ENCODE peak calls at places on chromosomes 4 and X, in ten cellular contexts. R, J, Q, C, Z, B, K, Y, V and L are unnamed samples.

GRCh38 chrX:45743906-45744625 is 543.4 kb upstream of the DIPK2B start:
- DNase-seq in R (no peak), J (no peak), Q (no peak), C (no peak), Z (no peak), B (no peak), K (no peak), Y (no peak), V (no peak), L (no peak)

GRCh38 chr4:22129454-22130075 is 181.0 kb upstream of the KCNIP4 start:
- DNase-seq in R (peak; percentile 50), J (no peak), Q (no peak), C (peak; percentile 26), Z (peak; percentile 18), B (no peak), K (peak; percentile 35), Y (no peak), V (peak; percentile 69), L (peak; percentile 38)

GRCh38 chr4:121272526-121272925 is 108.3 kb downstream of the QRFPR start:
- DNase-seq in R (peak; percentile 46), J (no peak), Q (no peak), C (peak; percentile 55), Z (no peak), B (no peak), K (no peak), Y (no peak), V (no peak), L (peak; percentile 52)

GRCh38 chr4:71209161-71209560 is 129.7 kb upstream of the SLC4A4 start:
- DNase-seq in R (no peak), J (no peak), Q (peak; percentile 3), C (peak; percentile 82), Z (no peak), B (no peak), K (no peak), Y (no peak), V (no peak), L (no peak)

GRCh38 chr4:10173039-10173753 is 56.6 kb upstream of the WDR1 start:
- DNase-seq in R (peak; percentile 33), J (no peak), Q (no peak), C (peak; percentile 59), Z (peak; percentile 16), B (no peak), K (no peak), Y (peak; percentile 36), V (no peak), L (no peak)

GRCh38 chr4:83405844-83406816 is 49.5 kb downstream of the HELQ start:
- DNase-seq in R (peak; percentile 15), J (no peak), Q (no peak), C (no peak), Z (no peak), B (no peak), K (no peak), Y (no peak), V (no peak), L (no peak)

GRCh38 chr4:74567981-74568380 is 123.0 kb downstream of the AREG start:
- DNase-seq in R (no peak), J (no peak), Q (no peak), C (no peak), Z (no peak), B (no peak), K (no peak), Y (no peak), V (no peak), L (no peak)

GRCh38 chr4:82677327-82677726 is 115.5 kb upstream of the TMEM150C start:
- DNase-seq in R (no peak), J (no peak), Q (no peak), C (no peak), Z (no peak), B (no peak), K (no peak), Y (no peak), V (no peak), L (no peak)

GRCh38 chr4:98260047-98260578 is 1.1 kb upstream of the RAP1GDS1 start:
- DNase-seq in R (peak; percentile 65), J (no peak), Q (peak; percentile 36), C (peak; percentile 10), Z (peak; percentile 69), B (peak; percentile 64), K (peak; percentile 23), Y (peak; percentile 56), V (peak; percentile 75), L (no peak)

DNA sequence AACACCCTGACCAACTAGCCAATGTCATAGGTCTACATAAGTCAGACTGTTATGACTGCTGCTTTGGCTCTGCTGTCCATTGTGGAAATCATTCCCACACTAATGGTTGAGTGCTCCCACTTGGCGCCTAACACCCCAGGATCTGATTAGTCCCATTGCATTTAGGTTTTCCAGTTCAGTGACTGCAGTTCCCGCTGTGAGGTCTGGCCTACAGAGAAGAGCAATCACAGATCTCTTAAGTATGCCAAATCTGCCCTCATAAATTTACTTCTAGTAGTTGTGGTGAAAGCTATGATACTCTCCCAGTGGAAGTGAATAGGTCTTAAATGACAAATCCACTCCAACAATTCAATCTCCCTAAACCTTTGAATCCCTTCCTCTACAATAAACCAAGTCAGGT is 77.3 kb upstream of the IL2 start:
- DNase-seq in R (no peak), J (no peak), Q (no peak), C (no peak), Z (no peak), B (no peak), K (no peak), Y (no peak), V (no peak), L (no peak)
- H3K4me1 ChIP-seq in R (no peaks in the 10 kb centered on the region), J (no peaks in the 10 kb centered on the region), Q (no peaks in the 10 kb centered on the region), C (no peaks in the 10 kb centered on the region), Z (no peaks in the 10 kb centered on the region), B (no peaks in the 10 kb centered on the region), K (no peaks in the 10 kb centered on the region), Y (no peaks in the 10 kb centered on the region), V (no peaks in the 10 kb centered on the region), L (no peaks in the 10 kb centered on the region)

GRCh38 chr4:153348006-153348405 is 3.5 kb downstream of the MND1 start:
- DNase-seq in R (no peak), J (no peak), Q (no peak), C (peak; percentile 62), Z (no peak), B (no peak), K (no peak), Y (no peak), V (no peak), L (no peak)
- H3K4me1 ChIP-seq in R (peaks cover 4% of the 10 kb centered on the region), J (no peaks in the 10 kb centered on the region), Q (peaks cover 12% of the 10 kb centered on the region), C (peaks cover 4% of the 10 kb centered on the region), Z (peaks cover 14% of the 10 kb centered on the region), B (no peaks in the 10 kb centered on the region), K (no peaks in the 10 kb centered on the region), Y (peaks cover 13% of the 10 kb centered on the region), V (peaks cover 22% of the 10 kb centered on the region), L (peaks cover 6% of the 10 kb centered on the region)

GRCh38 chr4:184443318-184443717 is 31.0 kb downstream of the IRF2 start:
- DNase-seq in R (no peak), J (no peak), Q (no peak), C (no peak), Z (no peak), B (no peak), K (no peak), Y (no peak), V (no peak), L (no peak)
- H3K4me1 ChIP-seq in R (peaks cover 29% of the 10 kb centered on the region), J (peaks cover 27% of the 10 kb centered on the region), Q (no peaks in the 10 kb centered on the region), C (peaks cover 25% of the 10 kb centered on the region), Z (peaks cover 27% of the 10 kb centered on the region), B (peaks cover 2% of the 10 kb centered on the region), K (peaks cover 5% of the 10 kb centered on the region), Y (peaks cover 65% of the 10 kb centered on the region), V (peaks cover 20% of the 10 kb centered on the region), L (peaks cover 46% of the 10 kb centered on the region)

DNA sequence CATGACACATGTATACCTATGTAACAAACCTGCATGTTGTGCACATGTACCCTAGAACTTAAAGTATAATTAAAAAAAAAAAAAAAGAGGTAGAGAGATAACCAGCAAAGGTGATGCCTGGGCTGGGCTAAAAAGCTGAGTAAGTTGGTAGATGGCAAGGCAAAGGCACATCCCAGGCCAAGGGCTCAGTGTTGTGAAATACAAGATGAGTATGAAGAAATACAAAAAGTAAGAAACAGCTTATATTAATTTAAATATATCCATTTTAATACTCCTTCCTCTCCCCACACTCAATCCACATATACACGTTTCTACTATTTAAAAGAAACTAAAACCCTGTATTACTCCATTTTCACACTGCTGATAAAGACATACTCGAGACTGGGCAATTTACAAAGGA is 25.7 kb downstream of the TEC start:
- DNase-seq in R (no peak), J (no peak), Q (no peak), C (no peak), Z (no peak), B (no peak), K (no peak), Y (no peak), V (no peak), L (no peak)
- H3K4me1 ChIP-seq in R (no peaks in the 10 kb centered on the region), J (no peaks in the 10 kb centered on the region), Q (peaks cover 2% of the 10 kb centered on the region), C (no peaks in the 10 kb centered on the region), Z (no peaks in the 10 kb centered on the region), B (no peaks in the 10 kb centered on the region), K (no peaks in the 10 kb centered on the region), Y (no peaks in the 10 kb centered on the region), V (no peaks in the 10 kb centered on the region), L (peaks cover 26% of the 10 kb centered on the region)

GRCh38 chrX:107743995-107744394 is 31.6 kb downstream of the TSC22D3 start:
- DNase-seq in R (no peak), J (no peak), Q (no peak), C (no peak), Z (no peak), B (no peak), K (no peak), Y (no peak), V (no peak), L (no peak)
- H3K4me1 ChIP-seq in R (peaks cover 2% of the 10 kb centered on the region), J (peaks cover 50% of the 10 kb centered on the region), Q (peaks cover 25% of the 10 kb centered on the region), C (peaks cover 3% of the 10 kb centered on the region), Z (peaks cover 83% of the 10 kb centered on the region), B (peaks cover 3% of the 10 kb centered on the region), K (peaks cover 5% of the 10 kb centered on the region), Y (peaks cover 77% of the 10 kb centered on the region), V (peaks cover 28% of the 10 kb centered on the region), L (peaks cover 14% of the 10 kb centered on the region)

DNA sequence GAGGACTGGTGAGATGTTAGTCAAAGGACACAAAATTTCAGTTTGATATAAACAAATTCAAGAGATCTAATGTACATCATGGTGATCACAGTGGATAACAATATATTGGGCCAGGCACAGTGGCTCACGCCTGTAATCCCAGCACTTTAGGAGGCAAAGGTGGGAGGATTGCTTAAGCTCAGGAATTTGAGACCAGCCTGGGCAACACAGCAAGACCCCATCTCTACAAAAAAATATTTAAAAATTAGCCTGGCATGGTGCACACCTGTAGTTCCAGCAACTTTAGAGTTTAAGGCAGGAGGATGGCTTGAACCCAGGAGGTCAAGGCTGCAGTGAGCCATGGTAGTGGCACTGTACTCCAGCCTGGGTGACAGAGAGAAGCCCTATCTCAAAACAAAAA is 8.7 kb downstream of the SCARB2 start:
- DNase-seq in R (no peak), J (no peak), Q (no peak), C (no peak), Z (no peak), B (no peak), K (no peak), Y (no peak), V (no peak), L (no peak)
- H3K4me1 ChIP-seq in R (peaks cover 20% of the 10 kb centered on the region), J (peaks cover 21% of the 10 kb centered on the region), Q (peaks cover 28% of the 10 kb centered on the region), C (peaks cover 24% of the 10 kb centered on the region), Z (peaks cover 94% of the 10 kb centered on the region), B (peaks cover 10% of the 10 kb centered on the region), K (no peaks in the 10 kb centered on the region), Y (peaks cover 83% of the 10 kb centered on the region), V (peaks cover 12% of the 10 kb centered on the region), L (peaks cover 84% of the 10 kb centered on the region)